ENCODE peak calls at places on chromosomes 3 and 15, in nine cellular contexts. L is PC-3; M is upper lobe of right lung; P is K562; B is heart right ventricle; U is CD4-positive, alpha-beta memory T cell; S is tibial artery; G is CD8-positive, alpha-beta T cell; Q is naive thymus-derived CD4-positive, alpha-beta T cell. Y is an unnamed sample. For H3K4me1 and H3K9me3, the result is how much of the 10 kb centered on the place peaks cover.

GRCh38 chr3:184261270-184262165 is at the start of gene CAMK2N2:
- DNase-seq in L (peak), M (peak), P (peak), B (peak), U (peak), S (peak), G (no peak), Q (no peak), Y (peak)

GRCh38 chr3:32175607-32176197 is 62.8 kb upstream of the CMTM8 start:
- DNase-seq in L (peak), M (no peak), P (peak), B (no peak), U (no peak), S (no peak), G (no peak), Q (peak), Y (peak)

GRCh38 chr15:90001683-90002427 is 731 bp downstream of the ZNF710 start:
- DNase-seq in L (peak), M (peak), P (peak), B (peak), U (peak), S (peak), G (peak), Q (peak), Y (peak)

GRCh38 chr15:68819451-68820204 is 1.1 kb downstream of the ANP32A start:
- DNase-seq in L (peak), M (peak), P (no peak), B (peak), U (peak), S (peak), G (no peak), Q (peak), Y (peak)

GRCh38 chr15:88894819-88895767 is at the start of gene HAPLN3:
- DNase-seq in L (no peak), M (no peak), P (no peak), B (peak), U (peak), S (peak), G (peak), Q (peak), Y (peak)

GRCh38 chr3:46186856-46187700 is 21.0 kb downstream of the CCR1 start:
- DNase-seq in L (no peak), M (no peak), P (no peak), B (no peak), U (no peak), S (no peak), G (no peak), Q (no peak), Y (no peak)

GRCh38 chr15:72203507-72203837 is 5.9 kb upstream of the GRAMD2A start:
- DNase-seq in L (no peak), M (no peak), P (no peak), B (peak), U (no peak), S (peak), G (no peak), Q (no peak), Y (no peak)

GRCh38 chr3:157865449-157865862 is 240.8 kb downstream of the SHOX2 start:
- DNase-seq in L (peak), M (peak), P (peak), B (peak), U (no peak), S (no peak), G (no peak), Q (no peak), Y (peak)

GRCh38 chr15:53978248-53978906 is at the start of gene UNC13C:
- DNase-seq in L (no peak), M (peak), P (no peak), B (peak), U (no peak), S (peak), G (no peak), Q (no peak), Y (no peak)

GRCh38 chr3:106795553-106795952 is 581.7 kb upstream of the CCDC54 start:
- DNase-seq in L (no peak), M (no peak), P (no peak), B (no peak), U (no peak), S (no peak), G (no peak), Q (no peak), Y (no peak)

GRCh38 chr3:195020921-195021320 is 250.0 kb downstream of the XXYLT1 start:
- DNase-seq in L (no peak), M (peak), P (no peak), B (no peak), U (no peak), S (peak), G (no peak), Q (no peak), Y (no peak)

GRCh38 chr3:99505646-99506269 is 132.6 kb upstream of the COL8A1 start:
- DNase-seq in L (peak), M (no peak), P (no peak), B (no peak), U (no peak), S (peak), G (no peak), Q (no peak), Y (no peak)

GRCh38 chr3:41419809-41420208 is 220.5 kb downstream of the CTNNB1 start:
- DNase-seq in L (no peak), M (no peak), P (no peak), B (no peak), U (no peak), S (no peak), G (no peak), Q (no peak), Y (no peak)

GRCh38 chr15:71789616-71790015 is 20.7 kb upstream of the NR2E3 start:
- DNase-seq in L (no peak), M (peak), P (no peak), B (no peak), U (no peak), S (peak), G (no peak), Q (no peak), Y (no peak)

GRCh38 chr3:127588675-127589577 is 1.6 kb downstream of the TPRA1 start:
- DNase-seq in L (peak), M (no peak), P (peak), B (no peak), U (no peak), S (no peak), G (no peak), Q (peak), Y (peak)

GRCh38 chr3:194423317-194423716 is 24.3 kb upstream of the GP5 start:
- DNase-seq in L (no peak), M (no peak), P (no peak), B (no peak), U (no peak), S (no peak), G (no peak), Q (no peak), Y (no peak)

GRCh38 chr3:151156618-151157216 is 46.3 kb downstream of the GPR171 start:
- DNase-seq in L (peak), M (no peak), P (peak), B (no peak), U (peak), S (no peak), G (no peak), Q (peak), Y (peak)

GRCh38 chr3:74693696-74694393 is 79.4 kb upstream of the CNTN3 start:
- DNase-seq in L (no peak), M (no peak), P (no peak), B (no peak), U (no peak), S (no peak), G (no peak), Q (no peak), Y (no peak)

DNA sequence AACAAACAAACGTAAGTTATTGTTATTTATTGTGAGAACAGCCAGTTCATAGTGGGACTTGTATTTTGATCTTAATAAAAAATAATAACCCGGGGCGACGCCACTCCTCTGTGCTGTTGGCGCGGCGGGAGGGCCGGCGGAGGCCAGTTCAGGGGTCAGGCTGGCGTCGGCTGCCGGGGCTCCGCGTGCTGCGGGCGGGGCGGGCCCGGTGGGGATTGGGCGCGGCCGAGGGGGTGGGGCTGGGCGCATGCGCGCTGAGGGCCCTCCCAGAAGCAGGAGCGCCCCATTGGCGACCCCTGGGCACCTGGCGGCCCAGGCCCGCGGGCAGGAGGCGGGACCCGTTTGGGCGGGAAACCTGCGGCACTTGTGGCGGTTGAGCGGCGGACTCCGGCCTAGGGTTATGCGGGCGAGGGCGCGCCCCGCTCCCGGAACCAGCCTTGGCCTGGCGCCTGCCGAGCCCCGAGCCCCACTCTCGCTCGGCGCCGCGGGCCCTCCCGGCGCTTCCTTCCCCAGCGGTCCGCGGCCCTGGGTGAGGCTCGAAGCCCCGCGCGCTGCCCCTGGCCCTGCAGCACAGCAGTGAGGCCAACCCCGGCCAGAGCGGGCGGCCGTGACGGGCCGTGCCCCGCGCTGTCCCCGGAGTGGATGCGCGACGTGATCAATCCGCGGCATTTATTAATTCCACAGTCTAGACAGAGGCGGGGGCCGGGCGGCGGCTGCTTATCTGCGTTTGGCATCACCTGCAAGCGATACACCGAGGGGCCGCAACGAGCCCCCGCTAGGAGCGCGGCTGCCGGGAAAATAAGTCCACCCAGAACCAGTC is 6.0 kb downstream of the ISL2 start:
- DNase-seq in L (no peak), M (no peak), P (no peak), B (no peak), U (no peak), S (no peak), G (no peak), Q (no peak), Y (no peak)
- H3K4me1 ChIP-seq in L (under half), M (half or more), P (under half), B (half or more), U (half or more), S (under half), G (half or more), Q (under half), Y (under half)

GRCh38 chr3:73029321-73029796 is 32.1 kb upstream of the EBLN2 start:
- DNase-seq in L (peak), M (no peak), P (no peak), B (no peak), U (no peak), S (no peak), G (no peak), Q (no peak), Y (no peak)

GRCh38 chr3:73028803-73029202 is 32.2 kb downstream of the PPP4R2 start:
- DNase-seq in L (no peak), M (no peak), P (no peak), B (no peak), U (no peak), S (no peak), G (no peak), Q (no peak), Y (no peak)

GRCh38 chr3:73024836-73025235 is 28.2 kb downstream of the PPP4R2 start:
- DNase-seq in L (peak), M (no peak), P (peak), B (no peak), U (no peak), S (no peak), G (no peak), Q (no peak), Y (no peak)

GRCh38 chr3:73026702-73027101 is 30.1 kb downstream of the PPP4R2 start:
- DNase-seq in L (no peak), M (no peak), P (no peak), B (no peak), U (no peak), S (no peak), G (no peak), Q (no peak), Y (no peak)

DNA sequence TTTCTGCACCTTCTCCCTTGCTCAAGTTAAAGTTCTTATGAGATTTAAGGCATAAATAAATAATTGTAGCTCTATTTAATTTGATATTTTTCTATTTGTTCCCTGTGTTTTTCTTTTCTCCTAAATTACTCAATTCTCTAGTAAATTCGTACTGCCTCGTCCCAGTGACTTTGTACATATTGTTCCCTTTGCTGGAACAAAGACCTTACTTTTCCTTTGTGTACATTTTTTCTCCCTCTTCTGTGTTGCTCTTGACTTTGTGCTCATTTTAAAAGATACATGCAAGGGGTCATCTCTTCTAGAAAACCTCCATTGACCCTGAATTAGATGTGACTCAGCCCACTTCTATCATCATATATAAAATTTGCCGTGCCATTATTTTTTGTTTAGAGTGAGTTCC is 29.5 kb downstream of the PPP4R2 start:
- DNase-seq in L (no peak), M (no peak), P (no peak), B (no peak), U (no peak), S (no peak), G (no peak), Q (no peak), Y (no peak)
- H3K9me3 ChIP-seq in L (under half), M (under half), P (under half), B (under half), U (under half), S (under half), G (under half), Q (under half), Y (under half)

GRCh38 chr3:62374375-62374876 is 1.1 kb upstream of the FEZF2 start:
- DNase-seq in L (no peak), M (no peak), P (no peak), B (no peak), U (no peak), S (no peak), G (no peak), Q (no peak), Y (no peak)
- H3K4me3 ChIP-seq in L (peak), M (peak), P (no peak), B (peak), U (no peak), S (peak), G (no peak), Q (no peak), Y (peak)

GRCh38 chr3:180631317-180631716 is 29.4 kb downstream of the TTC14 start:
- DNase-seq in L (no peak), M (no peak), P (no peak), B (no peak), U (no peak), S (no peak), G (no peak), Q (no peak), Y (peak)

GRCh38 chr3:180630360-180630759 is 28.4 kb downstream of the TTC14 start:
- DNase-seq in L (peak), M (no peak), P (no peak), B (no peak), U (no peak), S (no peak), G (no peak), Q (no peak), Y (no peak)

DNA sequence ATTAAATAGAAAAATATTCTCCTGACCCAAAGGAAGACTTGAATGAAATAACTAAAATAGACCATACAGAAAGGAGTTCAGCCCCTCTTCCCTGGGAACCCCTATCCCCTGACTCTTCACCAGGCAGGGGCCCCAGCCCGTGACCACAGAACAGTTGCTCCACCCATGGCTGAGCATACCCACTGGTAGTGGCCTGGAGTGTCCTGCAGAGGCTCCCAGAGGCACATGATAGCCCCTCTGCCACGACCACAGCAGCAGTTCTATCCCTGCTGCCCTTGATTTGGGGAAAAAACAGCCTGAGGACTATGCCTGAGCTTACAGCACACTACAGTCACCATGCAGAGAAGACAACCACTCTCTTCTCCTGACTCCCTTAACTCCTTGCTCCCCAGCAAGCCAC is 31.8 kb downstream of the TTC14 start:
- DNase-seq in L (no peak), M (no peak), P (no peak), B (no peak), U (no peak), S (no peak), G (no peak), Q (no peak), Y (no peak)
- H3K4me1 ChIP-seq in L (under half), M (under half), P (under half), B (under half), U (under half), S (under half), G (under half), Q (under half), Y (under half)

Y was measured in HAP-1.